ENCODE peak calls at places on chromosomes 13 and 19, in five cellular contexts. F is SK-N-SH, C is IMR-90, R is HepG2, Z is GM12878. W is an unnamed sample.

GRCh38 chr19:16327911-16328823 is 3.5 kb downstream of the KLF2 start:
- DNase-seq in F (no peak), C (peak; percentile 86), R (no peak), Z (no peak), W (no peak)

GRCh38 chr13:84810781-84811180 is 928.5 kb upstream of the SLITRK1 start:
- DNase-seq in F (no peak), C (no peak), R (no peak), Z (no peak), W (no peak)

GRCh38 chr19:16023558-16023915 is 52.8 kb upstream of the TPM4 start:
- DNase-seq in F (no peak), C (no peak), R (no peak), Z (no peak), W (no peak)

GRCh38 chr19:4966591-4966990 is 2.3 kb upstream of the KDM4B start:
- DNase-seq in F (no peak), C (no peak), R (no peak), Z (no peak), W (no peak)

GRCh38 chr19:5148794-5149190 is 179.9 kb downstream of the KDM4B start:
- DNase-seq in F (no peak), C (no peak), R (no peak), Z (no peak), W (no peak)

GRCh38 chr13:31965361-31966066 is 66.1 kb upstream of the FRY start:
- DNase-seq in F (no peak), C (peak; percentile 84), R (no peak), Z (peak; percentile 84), W (no peak)

GRCh38 chr19:4316940-4317339 is 12.5 kb downstream of the FSD1 start:
- DNase-seq in F (peak; percentile 1), C (no peak), R (no peak), Z (no peak), W (no peak)

GRCh38 chr13:93771229-93771628 is 544.6 kb downstream of the GPC6 start:
- DNase-seq in F (no peak), C (no peak), R (no peak), Z (no peak), W (no peak)

GRCh38 chr19:41426952-41427646 is at the start of gene B3GNT8:
- DNase-seq in F (peak; percentile 71), C (peak; percentile 34), R (peak; percentile 59), Z (no peak), W (peak; percentile 92)

GRCh38 chr13:21638319-21639282 is 32.3 kb upstream of the FGF9 start:
- DNase-seq in F (peak; percentile 29), C (peak; percentile 4), R (no peak), Z (no peak), W (peak; percentile 14)

GRCh38 chr19:23762884-23763711 is 4.4 kb upstream of the ZNF681 start:
- DNase-seq in F (peak; percentile 87), C (peak; percentile 13), R (no peak), Z (peak; percentile 32), W (peak; percentile 86)

GRCh38 chr19:10226021-10226375 is 5.1 kb downstream of the S1PR2 start:
- DNase-seq in F (no peak), C (no peak), R (no peak), Z (no peak), W (no peak)

GRCh38 chr19:10226376-10227214 is 4.5 kb downstream of the S1PR2 start:
- DNase-seq in F (peak; percentile 92), C (peak; percentile 95), R (no peak), Z (no peak), W (peak; percentile 29)

GRCh38 chr19:10228393-10228792 is 2.7 kb downstream of the S1PR2 start:
- DNase-seq in F (no peak), C (no peak), R (no peak), Z (no peak), W (no peak)

GRCh38 chr19:10228925-10229324 is 2.2 kb downstream of the S1PR2 start:
- DNase-seq in F (peak; percentile 45), C (peak; percentile 41), R (peak; percentile 48), Z (no peak), W (peak; percentile 69)

DNA sequence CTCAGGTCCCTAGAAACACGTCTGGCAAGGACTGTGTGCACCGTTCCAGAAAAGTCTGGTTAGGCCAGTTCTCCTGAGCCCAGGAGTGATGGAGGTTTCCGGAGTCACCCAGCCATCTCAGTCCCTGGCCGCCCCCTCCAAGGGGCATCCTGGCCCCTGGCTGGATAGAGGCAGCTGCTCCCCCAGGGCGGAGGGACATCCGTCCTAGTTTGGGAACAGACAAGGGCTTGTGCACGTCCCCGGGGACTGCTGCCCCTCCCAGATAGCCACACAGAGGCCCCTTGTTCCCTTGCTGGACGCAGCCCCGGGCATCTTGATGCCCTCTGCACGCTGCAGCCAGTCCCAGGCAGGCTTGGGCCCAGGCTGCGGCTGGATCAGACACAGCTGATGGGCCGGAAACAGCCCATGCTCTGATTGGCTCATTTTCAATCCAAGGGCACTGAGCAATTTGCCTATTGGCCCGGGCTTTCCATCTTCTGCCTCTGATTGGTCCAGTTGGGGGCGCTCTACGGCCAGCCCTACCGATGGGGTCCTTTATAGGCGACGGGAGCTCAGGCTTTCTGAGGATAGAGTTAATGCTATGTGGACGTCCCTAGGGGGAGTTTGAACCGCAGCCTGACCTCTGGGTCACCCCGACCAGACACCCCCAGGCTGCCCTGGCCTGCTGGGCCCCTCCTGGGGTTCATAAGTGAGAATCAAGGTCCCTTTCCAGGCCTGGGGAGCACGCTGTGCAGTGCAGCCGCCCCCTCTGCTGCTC is 3.7 kb downstream of the S1PR2 start:
- DNase-seq in F (peak; percentile 74), C (no peak), R (no peak), Z (no peak), W (peak; percentile 34)
- TF ChIP-seq MXI1 in F (no peak), C (no peak), R (no peak), Z (no peak), W (no peak)

GRCh38 chr19:29499261-29499920 is 26.4 kb upstream of the VSTM2B start:
- DNase-seq in F (no peak), C (no peak), R (no peak), Z (no peak), W (no peak)
- TF ChIP-seq MXI1 in F (no peak), C (no peak), R (no peak), Z (no peak), W (no peak)

GRCh38 chr19:54245936-54246335 is 3.3 kb upstream of the LILRA6 start:
- DNase-seq in F (no peak), C (no peak), R (no peak), Z (no peak), W (no peak)

GRCh38 chr19:54247106-54247930 is 4.7 kb upstream of the LILRA6 start:
- DNase-seq in F (no peak), C (no peak), R (no peak), Z (no peak), W (no peak)

GRCh38 chr19:54252845-54253244 is 4.2 kb downstream of the LILRB5 start:
- DNase-seq in F (no peak), C (no peak), R (no peak), Z (no peak), W (no peak)

GRCh38 chr19:54252243-54252642 is 4.8 kb downstream of the LILRB5 start:
- DNase-seq in F (no peak), C (no peak), R (no peak), Z (no peak), W (no peak)

DNA sequence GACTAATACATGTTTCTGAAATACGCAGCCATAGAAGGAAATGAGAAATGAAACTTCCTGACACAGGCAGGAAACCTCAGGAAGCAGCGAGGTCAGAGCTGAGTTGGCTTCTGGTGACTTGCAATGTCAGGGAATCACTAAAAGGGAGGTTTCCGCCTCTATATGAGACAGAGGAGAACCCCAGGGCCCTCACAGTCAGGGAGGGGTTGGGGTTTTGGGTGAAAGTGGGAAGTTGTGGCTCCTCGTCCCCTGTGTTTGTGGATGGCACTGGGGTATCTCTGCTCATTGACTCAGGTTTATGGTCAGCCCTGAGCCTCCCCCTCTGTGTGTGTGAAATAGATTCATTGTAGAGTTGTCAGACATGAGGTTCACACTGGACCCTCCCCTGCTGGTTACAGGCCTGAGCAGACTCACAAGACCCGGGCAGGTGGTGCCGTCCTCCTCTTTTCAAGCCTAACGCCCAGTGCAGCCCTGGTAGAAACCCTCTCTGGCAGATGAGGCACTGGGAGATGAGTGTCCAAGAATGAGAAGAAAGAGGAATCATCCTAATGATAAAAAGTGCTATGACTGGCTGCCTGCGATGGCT is 5.5 kb upstream of the LILRA6 start:
- DNase-seq in F (no peak), C (peak; percentile 26), R (no peak), Z (no peak), W (no peak)
- TF ChIP-seq MXI1 in F (no peak), C (no peak), R (no peak), Z (no peak), W (no peak)

GRCh38 chr13:66992183-66992582 is 238.0 kb downstream of the PCDH9 start:
- DNase-seq in F (no peak), C (peak; percentile 73), R (no peak), Z (no peak), W (no peak)
- TF ChIP-seq MXI1 in F (no peak), C (no peak), R (no peak), Z (no peak), W (no peak)

DNA sequence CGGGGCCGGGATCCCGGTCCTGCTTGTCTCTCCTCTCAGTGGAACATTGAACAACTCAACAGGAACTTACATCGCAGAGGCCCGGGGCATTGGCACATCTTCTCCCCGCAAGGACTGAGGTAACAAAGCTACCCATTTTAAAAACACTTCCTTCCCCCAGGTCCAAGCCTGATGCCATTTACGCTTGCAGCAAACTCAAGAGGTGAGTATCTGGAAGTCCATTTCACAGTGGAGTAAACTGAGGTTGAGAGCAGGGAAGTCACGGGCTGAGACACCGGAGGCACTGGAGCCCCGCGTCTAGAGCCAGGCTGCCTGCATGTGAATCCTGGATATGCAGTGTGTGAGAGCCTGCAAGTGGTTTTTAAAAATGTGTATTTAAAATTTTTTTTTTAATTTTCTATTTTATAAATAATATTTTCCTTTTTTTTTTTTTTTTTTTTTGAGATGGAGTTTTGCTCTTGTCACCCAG is 492 bp upstream of the PGLYRP1 start:
- DNase-seq in F (no peak), C (no peak), R (no peak), Z (no peak), W (no peak)
- TF ChIP-seq MXI1 in F (no peak), C (no peak), R (no peak), Z (no peak), W (no peak)

GRCh38 chr13:27005976-27006518 is 165.6 kb downstream of the USP12 start:
- DNase-seq in F (no peak), C (no peak), R (no peak), Z (no peak), W (no peak)

GRCh38 chr13:27005556-27005955 is 166.1 kb downstream of the USP12 start:
- DNase-seq in F (no peak), C (no peak), R (no peak), Z (no peak), W (no peak)

GRCh38 chr13:27004866-27005265 is 166.7 kb downstream of the USP12 start:
- DNase-seq in F (no peak), C (no peak), R (no peak), Z (no peak), W (no peak)

GRCh38 chr13:27007166-27007565 is 164.4 kb downstream of the USP12 start:
- DNase-seq in F (no peak), C (no peak), R (no peak), Z (no peak), W (no peak)

DNA sequence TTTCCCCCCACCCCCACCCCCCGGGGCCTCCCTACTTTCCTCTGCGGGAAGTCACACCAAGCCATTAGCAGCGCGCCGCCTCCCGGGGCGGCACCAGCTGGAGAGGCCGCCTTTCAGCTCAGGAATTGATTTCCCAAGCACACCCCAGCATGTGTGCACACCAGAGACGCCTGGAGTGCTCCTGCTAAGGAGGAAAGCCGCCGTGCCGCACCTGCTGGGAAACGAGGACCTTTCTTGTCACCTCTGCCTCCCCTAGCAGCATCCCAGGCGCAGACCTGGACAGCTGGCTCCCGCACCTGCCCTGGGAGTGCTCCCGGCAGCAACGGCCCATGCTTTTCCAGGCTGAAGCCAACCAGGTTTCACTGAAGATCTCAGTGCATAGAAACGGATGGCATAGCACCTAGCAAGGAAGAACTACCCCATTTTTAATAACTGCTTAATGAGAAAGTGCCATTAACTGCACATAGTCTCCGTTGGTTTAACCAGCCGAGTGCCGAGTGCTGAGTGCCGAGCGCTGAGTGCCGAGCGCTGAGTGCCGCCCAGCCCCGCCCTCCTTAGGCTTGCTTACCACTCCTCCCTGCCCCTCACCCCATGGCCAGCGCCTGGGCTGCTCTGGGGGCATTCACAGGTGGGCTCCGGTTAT is 165.0 kb downstream of the USP12 start:
- DNase-seq in F (peak; percentile 51), C (peak; percentile 12), R (no peak), Z (no peak), W (no peak)
- TF ChIP-seq MXI1 in F (no peak), C (no peak), R (no peak), Z (no peak), W (no peak)

W was measured in K562.